ENCODE peak calls at places on chromosomes 11 and 22, in ten cellular contexts. One of them, this sample, is unnamed.

GRCh38 chr11:32280339-32280738 is 155.0 kb downstream of the WT1 start:
- DNase-seq in naive thymus-derived CD4-positive, alpha-beta T cell: no peak
- DNase-seq in left ventricle myocardium inferior: no peak
- DNase-seq in heart left ventricle: no peak
- DNase-seq in pancreas: no peak
- DNase-seq in CD4-positive, alpha-beta T cell: no peak
- DNase-seq in GM23338: no peak
- DNase-seq in right lobe of liver: no peak
- DNase-seq in CD4-positive, CD25-positive, alpha-beta regulatory T cell: no peak
- DNase-seq in IMR-90: no peak
- DNase-seq in this sample: no peak

GRCh38 chr11:13927496-13927895 is 35.0 kb upstream of the SPON1 start:
- DNase-seq in CD4-positive, alpha-beta T cell: no peak
- DNase-seq in IMR-90: no peak
- DNase-seq in right lobe of liver: no peak
- DNase-seq in left ventricle myocardium inferior: no peak
- DNase-seq in heart left ventricle: no peak
- DNase-seq in CD4-positive, CD25-positive, alpha-beta regulatory T cell: no peak
- DNase-seq in GM23338: no peak
- DNase-seq in naive thymus-derived CD4-positive, alpha-beta T cell: no peak
- DNase-seq in pancreas: no peak
- DNase-seq in this sample: no peak

GRCh38 chr11:69212121-69213110 is 56.7 kb downstream of the SMIM38 start:
- DNase-seq in heart left ventricle: no peak
- DNase-seq in IMR-90: no peak
- DNase-seq in CD4-positive, CD25-positive, alpha-beta regulatory T cell: no peak
- DNase-seq in right lobe of liver: no peak
- DNase-seq in naive thymus-derived CD4-positive, alpha-beta T cell: no peak
- DNase-seq in pancreas: no peak
- DNase-seq in left ventricle myocardium inferior: no peak
- DNase-seq in CD4-positive, alpha-beta T cell: no peak
- DNase-seq in GM23338: peak; percentile 53
- DNase-seq in this sample: no peak

GRCh38 chr22:50696799-50697561 is 24.4 kb downstream of the SHANK3 start:
- DNase-seq in left ventricle myocardium inferior: peak; percentile 20
- DNase-seq in heart left ventricle: peak; percentile 30
- DNase-seq in naive thymus-derived CD4-positive, alpha-beta T cell: no peak
- DNase-seq in right lobe of liver: peak; percentile 36
- DNase-seq in CD4-positive, alpha-beta T cell: no peak
- DNase-seq in GM23338: peak; percentile 74
- DNase-seq in pancreas: no peak
- DNase-seq in IMR-90: no peak
- DNase-seq in CD4-positive, CD25-positive, alpha-beta regulatory T cell: no peak
- DNase-seq in this sample: peak; percentile 51

GRCh38 chr11:122327528-122327927 is 211.5 kb upstream of the BLID start:
- DNase-seq in CD4-positive, CD25-positive, alpha-beta regulatory T cell: no peak
- DNase-seq in right lobe of liver: no peak
- DNase-seq in CD4-positive, alpha-beta T cell: no peak
- DNase-seq in pancreas: no peak
- DNase-seq in naive thymus-derived CD4-positive, alpha-beta T cell: no peak
- DNase-seq in heart left ventricle: no peak
- DNase-seq in left ventricle myocardium inferior: no peak
- DNase-seq in GM23338: no peak
- DNase-seq in IMR-90: no peak
- DNase-seq in this sample: no peak

GRCh38 chr22:28594784-28595324 is 84.8 kb downstream of the TTC28 start:
- DNase-seq in GM23338: peak; percentile 82
- DNase-seq in naive thymus-derived CD4-positive, alpha-beta T cell: peak; percentile 51
- DNase-seq in right lobe of liver: no peak
- DNase-seq in pancreas: no peak
- DNase-seq in CD4-positive, alpha-beta T cell: no peak
- DNase-seq in left ventricle myocardium inferior: no peak
- DNase-seq in heart left ventricle: no peak
- DNase-seq in CD4-positive, CD25-positive, alpha-beta regulatory T cell: peak; percentile 31
- DNase-seq in IMR-90: peak; percentile 77
- DNase-seq in this sample: no peak

GRCh38 chr22:32661296-32661695 is 140.2 kb upstream of the TIMP3 start:
- DNase-seq in heart left ventricle: peak; percentile 84
- DNase-seq in left ventricle myocardium inferior: peak; percentile 82
- DNase-seq in pancreas: no peak
- DNase-seq in GM23338: no peak
- DNase-seq in CD4-positive, CD25-positive, alpha-beta regulatory T cell: no peak
- DNase-seq in CD4-positive, alpha-beta T cell: no peak
- DNase-seq in right lobe of liver: no peak
- DNase-seq in IMR-90: peak; percentile 94
- DNase-seq in naive thymus-derived CD4-positive, alpha-beta T cell: no peak
- DNase-seq in this sample: no peak

GRCh38 chr11:105156231-105156630 is 16.7 kb upstream of the CARD18 start:
- DNase-seq in IMR-90: no peak
- DNase-seq in GM23338: peak; percentile 1
- DNase-seq in right lobe of liver: no peak
- DNase-seq in naive thymus-derived CD4-positive, alpha-beta T cell: no peak
- DNase-seq in heart left ventricle: no peak
- DNase-seq in left ventricle myocardium inferior: no peak
- DNase-seq in CD4-positive, CD25-positive, alpha-beta regulatory T cell: no peak
- DNase-seq in CD4-positive, alpha-beta T cell: no peak
- DNase-seq in pancreas: no peak
- DNase-seq in this sample: no peak

DNA sequence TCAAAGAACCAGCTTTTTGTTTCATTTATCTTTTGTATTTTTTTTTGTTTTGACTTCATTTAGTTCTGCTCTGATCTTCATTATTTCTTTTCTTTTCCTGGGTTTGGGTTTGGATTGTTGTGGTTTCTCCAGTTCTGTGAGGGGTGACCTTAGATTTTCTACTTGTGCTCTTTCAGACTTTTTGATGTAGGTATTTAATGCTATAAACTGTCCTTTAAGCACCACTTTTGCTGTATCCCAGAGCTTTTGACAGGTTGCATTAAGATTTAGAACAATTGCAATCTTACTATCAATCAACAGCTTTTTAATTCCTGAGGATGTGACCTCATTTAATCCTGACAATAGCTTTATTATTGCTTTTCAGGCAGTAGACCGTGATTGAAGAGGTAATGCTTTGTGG is 94.3 kb downstream of the ZNF280B start:
- DNase-seq in heart left ventricle: no peak
- DNase-seq in CD4-positive, alpha-beta T cell: no peak
- DNase-seq in CD4-positive, CD25-positive, alpha-beta regulatory T cell: no peak
- DNase-seq in left ventricle myocardium inferior: no peak
- DNase-seq in IMR-90: no peak
- DNase-seq in pancreas: no peak
- DNase-seq in naive thymus-derived CD4-positive, alpha-beta T cell: no peak
- DNase-seq in right lobe of liver: no peak
- DNase-seq in GM23338: no peak
- DNase-seq in this sample: no peak
- H3K27me3 ChIP-seq in heart left ventricle: peaks cover 3% of the 10 kb centered on the region
- H3K27me3 ChIP-seq in CD4-positive, alpha-beta T cell: peaks cover 22% of the 10 kb centered on the region
- H3K27me3 ChIP-seq in CD4-positive, CD25-positive, alpha-beta regulatory T cell: peaks cover 15% of the 10 kb centered on the region
- H3K27me3 ChIP-seq in left ventricle myocardium inferior: peaks cover 98% of the 10 kb centered on the region
- H3K27me3 ChIP-seq in IMR-90: peaks cover 9% of the 10 kb centered on the region
- H3K27me3 ChIP-seq in pancreas: no peaks in the 10 kb centered on the region
- H3K27me3 ChIP-seq in naive thymus-derived CD4-positive, alpha-beta T cell: no peaks in the 10 kb centered on the region
- H3K27me3 ChIP-seq in right lobe of liver: no peaks in the 10 kb centered on the region
- H3K27me3 ChIP-seq in GM23338: peaks cover 100% of the 10 kb centered on the region
- H3K27me3 ChIP-seq in this sample: no peaks in the 10 kb centered on the region

GRCh38 chr11:134416726-134417125 is 4.7 kb upstream of the B3GAT1 start:
- DNase-seq in pancreas: no peak
- DNase-seq in heart left ventricle: no peak
- DNase-seq in GM23338: no peak
- DNase-seq in left ventricle myocardium inferior: no peak
- DNase-seq in naive thymus-derived CD4-positive, alpha-beta T cell: no peak
- DNase-seq in CD4-positive, alpha-beta T cell: no peak
- DNase-seq in right lobe of liver: no peak
- DNase-seq in CD4-positive, CD25-positive, alpha-beta regulatory T cell: no peak
- DNase-seq in IMR-90: no peak
- DNase-seq in this sample: no peak
- H3K27me3 ChIP-seq in pancreas: no peaks in the 10 kb centered on the region
- H3K27me3 ChIP-seq in heart left ventricle: peaks cover 6% of the 10 kb centered on the region
- H3K27me3 ChIP-seq in GM23338: no peaks in the 10 kb centered on the region
- H3K27me3 ChIP-seq in left ventricle myocardium inferior: peaks cover 93% of the 10 kb centered on the region
- H3K27me3 ChIP-seq in naive thymus-derived CD4-positive, alpha-beta T cell: no peaks in the 10 kb centered on the region
- H3K27me3 ChIP-seq in CD4-positive, alpha-beta T cell: peaks cover 34% of the 10 kb centered on the region
- H3K27me3 ChIP-seq in right lobe of liver: no peaks in the 10 kb centered on the region
- H3K27me3 ChIP-seq in CD4-positive, CD25-positive, alpha-beta regulatory T cell: peaks cover 11% of the 10 kb centered on the region
- H3K27me3 ChIP-seq in IMR-90: peaks cover 18% of the 10 kb centered on the region
- H3K27me3 ChIP-seq in this sample: no peaks in the 10 kb centered on the region

GRCh38 chr11:8259316-8259995 is 4.2 kb downstream of the LMO1 start:
- DNase-seq in CD4-positive, CD25-positive, alpha-beta regulatory T cell: no peak
- DNase-seq in right lobe of liver: no peak
- DNase-seq in IMR-90: no peak
- DNase-seq in left ventricle myocardium inferior: no peak
- DNase-seq in CD4-positive, alpha-beta T cell: no peak
- DNase-seq in naive thymus-derived CD4-positive, alpha-beta T cell: no peak
- DNase-seq in heart left ventricle: no peak
- DNase-seq in pancreas: no peak
- DNase-seq in GM23338: no peak
- DNase-seq in this sample: peak; percentile 21
- H3K27me3 ChIP-seq in CD4-positive, CD25-positive, alpha-beta regulatory T cell: peaks cover 8% of the 10 kb centered on the region
- H3K27me3 ChIP-seq in right lobe of liver: peaks cover 25% of the 10 kb centered on the region
- H3K27me3 ChIP-seq in IMR-90: peaks cover 47% of the 10 kb centered on the region
- H3K27me3 ChIP-seq in left ventricle myocardium inferior: peaks cover 47% of the 10 kb centered on the region
- H3K27me3 ChIP-seq in CD4-positive, alpha-beta T cell: peaks cover 41% of the 10 kb centered on the region
- H3K27me3 ChIP-seq in naive thymus-derived CD4-positive, alpha-beta T cell: no peaks in the 10 kb centered on the region
- H3K27me3 ChIP-seq in heart left ventricle: peaks cover 10% of the 10 kb centered on the region
- H3K27me3 ChIP-seq in pancreas: no peaks in the 10 kb centered on the region
- H3K27me3 ChIP-seq in GM23338: peaks cover 53% of the 10 kb centered on the region
- H3K27me3 ChIP-seq in this sample: peaks cover 6% of the 10 kb centered on the region

DNA sequence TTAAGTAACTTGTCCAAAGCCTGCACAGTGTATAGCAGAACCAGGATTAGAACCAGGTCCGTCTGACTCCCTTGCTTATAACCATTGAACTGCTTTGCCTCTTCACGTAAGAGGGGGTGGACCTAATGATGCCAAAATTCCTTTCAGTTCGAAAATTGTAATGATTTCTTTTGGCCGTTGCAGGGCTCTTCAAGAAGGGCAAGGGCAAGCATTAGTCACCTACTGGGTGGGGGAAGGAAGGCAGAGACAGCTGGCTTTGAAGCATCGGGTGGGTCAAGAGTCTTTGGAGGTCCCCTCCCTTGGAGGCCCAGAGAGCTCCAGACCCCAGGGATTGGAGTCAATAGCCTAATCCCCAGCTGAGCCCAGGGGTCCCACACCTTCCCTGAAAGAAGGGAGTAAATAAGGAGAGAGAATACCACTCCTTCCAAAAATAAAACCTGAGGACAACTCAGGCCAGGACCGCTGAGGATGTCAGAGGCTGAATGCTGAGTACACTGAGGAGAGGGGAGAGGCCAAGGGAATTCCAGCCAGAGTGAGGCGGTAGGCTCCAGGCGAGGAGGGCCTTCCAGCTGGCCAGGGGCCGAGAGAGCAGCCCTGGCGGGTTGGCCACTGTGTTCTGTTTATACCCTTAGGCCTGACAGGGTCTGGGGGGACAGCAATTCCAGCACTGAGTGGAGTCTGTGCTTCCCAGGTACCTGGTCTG is 14.1 kb downstream of the CREB3L1 start:
- DNase-seq in naive thymus-derived CD4-positive, alpha-beta T cell: no peak
- DNase-seq in GM23338: peak; percentile 46
- DNase-seq in left ventricle myocardium inferior: no peak
- DNase-seq in heart left ventricle: peak; percentile 60
- DNase-seq in right lobe of liver: no peak
- DNase-seq in CD4-positive, CD25-positive, alpha-beta regulatory T cell: no peak
- DNase-seq in pancreas: no peak
- DNase-seq in CD4-positive, alpha-beta T cell: no peak
- DNase-seq in IMR-90: peak; percentile 86
- DNase-seq in this sample: no peak
- H3K27me3 ChIP-seq in naive thymus-derived CD4-positive, alpha-beta T cell: no peaks in the 10 kb centered on the region
- H3K27me3 ChIP-seq in GM23338: no peaks in the 10 kb centered on the region
- H3K27me3 ChIP-seq in left ventricle myocardium inferior: peaks cover 2% of the 10 kb centered on the region
- H3K27me3 ChIP-seq in heart left ventricle: no peaks in the 10 kb centered on the region
- H3K27me3 ChIP-seq in right lobe of liver: peaks cover 12% of the 10 kb centered on the region
- H3K27me3 ChIP-seq in CD4-positive, CD25-positive, alpha-beta regulatory T cell: no peaks in the 10 kb centered on the region
- H3K27me3 ChIP-seq in pancreas: no peaks in the 10 kb centered on the region
- H3K27me3 ChIP-seq in CD4-positive, alpha-beta T cell: peaks cover 6% of the 10 kb centered on the region
- H3K27me3 ChIP-seq in IMR-90: no peaks in the 10 kb centered on the region
- H3K27me3 ChIP-seq in this sample: no peaks in the 10 kb centered on the region

GRCh38 chr11:124724854-124725718 is 14.7 kb upstream of the NRGN start:
- DNase-seq in IMR-90: no peak
- DNase-seq in GM23338: no peak
- DNase-seq in CD4-positive, CD25-positive, alpha-beta regulatory T cell: no peak
- DNase-seq in heart left ventricle: peak; percentile 57
- DNase-seq in naive thymus-derived CD4-positive, alpha-beta T cell: no peak
- DNase-seq in pancreas: no peak
- DNase-seq in right lobe of liver: no peak
- DNase-seq in CD4-positive, alpha-beta T cell: no peak
- DNase-seq in left ventricle myocardium inferior: no peak
- DNase-seq in this sample: no peak

GRCh38 chr11:124722176-124722575 is 17.6 kb upstream of the NRGN start:
- DNase-seq in IMR-90: no peak
- DNase-seq in pancreas: no peak
- DNase-seq in left ventricle myocardium inferior: no peak
- DNase-seq in CD4-positive, alpha-beta T cell: no peak
- DNase-seq in right lobe of liver: no peak
- DNase-seq in CD4-positive, CD25-positive, alpha-beta regulatory T cell: no peak
- DNase-seq in GM23338: no peak
- DNase-seq in naive thymus-derived CD4-positive, alpha-beta T cell: no peak
- DNase-seq in heart left ventricle: no peak
- DNase-seq in this sample: no peak

DNA sequence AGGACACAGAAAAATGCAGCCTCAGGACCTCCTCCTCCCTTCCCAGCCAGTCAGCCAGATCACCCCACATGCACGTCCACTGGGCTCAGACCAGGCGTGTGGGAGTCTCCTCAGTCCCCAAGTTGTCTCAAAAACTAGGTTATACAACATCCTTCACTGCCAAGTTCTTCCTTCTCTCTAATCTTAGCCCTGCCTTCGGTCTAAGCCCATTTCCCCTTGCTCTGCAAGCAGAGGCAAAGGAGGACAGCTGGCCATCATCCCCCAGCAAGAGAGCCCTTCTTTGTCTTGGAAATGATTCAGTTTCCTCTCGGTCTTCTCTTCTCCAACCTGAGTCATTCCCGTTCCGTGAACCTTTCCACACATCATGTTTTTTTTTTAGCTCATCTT is 14.0 kb upstream of the NRGN start:
- DNase-seq in GM23338: no peak
- DNase-seq in IMR-90: peak; percentile 77
- DNase-seq in CD4-positive, alpha-beta T cell: no peak
- DNase-seq in heart left ventricle: no peak
- DNase-seq in pancreas: no peak
- DNase-seq in CD4-positive, CD25-positive, alpha-beta regulatory T cell: no peak
- DNase-seq in left ventricle myocardium inferior: no peak
- DNase-seq in naive thymus-derived CD4-positive, alpha-beta T cell: no peak
- DNase-seq in right lobe of liver: no peak
- DNase-seq in this sample: no peak
- H3K27me3 ChIP-seq in GM23338: peaks cover 65% of the 10 kb centered on the region
- H3K27me3 ChIP-seq in IMR-90: peaks cover 22% of the 10 kb centered on the region
- H3K27me3 ChIP-seq in CD4-positive, alpha-beta T cell: no peaks in the 10 kb centered on the region
- H3K27me3 ChIP-seq in heart left ventricle: no peaks in the 10 kb centered on the region
- H3K27me3 ChIP-seq in pancreas: no peaks in the 10 kb centered on the region
- H3K27me3 ChIP-seq in CD4-positive, CD25-positive, alpha-beta regulatory T cell: peaks cover 16% of the 10 kb centered on the region
- H3K27me3 ChIP-seq in left ventricle myocardium inferior: peaks cover 65% of the 10 kb centered on the region
- H3K27me3 ChIP-seq in naive thymus-derived CD4-positive, alpha-beta T cell: no peaks in the 10 kb centered on the region
- H3K27me3 ChIP-seq in right lobe of liver: no peaks in the 10 kb centered on the region
- H3K27me3 ChIP-seq in this sample: no peaks in the 10 kb centered on the region

This sample was measured in Peyer's patch.